ENCODE peak calls at places on chromosomes 2 and 18, in ten cellular contexts. K is stomach, U is HepG2, X is H1, M is K562, F is prostate gland, Z is sigmoid colon, H is GM23338, T is HL-60, R is transverse colon. Q is an unnamed sample.

GRCh38 chr18:21513741-21514140 is 86.8 kb downstream of the ESCO1 start:
- DNase-seq in K (no peak), U (no peak), X (no peak), M (no peak), F (no peak), Z (no peak), H (no peak), T (no peak), R (no peak), Q (no peak)

GRCh38 chr2:43210467-43211303 is 15.7 kb downstream of the ZFP36L2 start:
- DNase-seq in K (peak), U (peak), X (no peak), M (peak), F (no peak), Z (peak), H (no peak), T (peak), R (peak), Q (no peak)

GRCh38 chr2:235283246-235283645 is 210.6 kb upstream of the AGAP1 start:
- DNase-seq in K (no peak), U (no peak), X (no peak), M (no peak), F (no peak), Z (no peak), H (no peak), T (no peak), R (no peak), Q (no peak)

GRCh38 chr2:126637393-126637792 is 18.6 kb upstream of the GYPC start:
- DNase-seq in K (no peak), U (no peak), X (no peak), M (no peak), F (no peak), Z (no peak), H (no peak), T (no peak), R (no peak), Q (no peak)

GRCh38 chr18:10748641-10749040 is 222.8 kb downstream of the NAPG start:
- DNase-seq in K (no peak), U (no peak), X (no peak), M (no peak), F (no peak), Z (no peak), H (no peak), T (no peak), R (no peak), Q (no peak)

GRCh38 chr2:30756051-30756719 is 51.1 kb downstream of the CAPN13 start:
- DNase-seq in K (no peak), U (peak), X (no peak), M (peak), F (peak), Z (peak), H (no peak), T (no peak), R (no peak), Q (peak)

GRCh38 chr2:201797175-201797840 is 9.0 kb upstream of the CDK15 start:
- DNase-seq in K (no peak), U (no peak), X (no peak), M (no peak), F (no peak), Z (no peak), H (no peak), T (no peak), R (no peak), Q (no peak)

GRCh38 chr2:33469238-33469637 is 7.2 kb upstream of the RASGRP3 start:
- DNase-seq in K (no peak), U (no peak), X (no peak), M (no peak), F (no peak), Z (no peak), H (no peak), T (no peak), R (no peak), Q (no peak)

GRCh38 chr2:189899101-189899500 is 114.9 kb downstream of the PMS1 start:
- DNase-seq in K (no peak), U (no peak), X (no peak), M (no peak), F (no peak), Z (no peak), H (no peak), T (no peak), R (no peak), Q (no peak)

GRCh38 chr2:160321025-160321424 is 121.0 kb upstream of the ITGB6 start:
- DNase-seq in K (peak), U (no peak), X (no peak), M (no peak), F (no peak), Z (no peak), H (no peak), T (no peak), R (peak), Q (no peak)

GRCh38 chr2:195898505-195898904 is 170.1 kb downstream of the DNAH7 start:
- DNase-seq in K (peak), U (peak), X (no peak), M (no peak), F (peak), Z (peak), H (no peak), T (no peak), R (peak), Q (peak)

GRCh38 chr2:238527565-238527964 is 100.8 kb downstream of the ASB1 start:
- DNase-seq in K (no peak), U (no peak), X (no peak), M (no peak), F (peak), Z (no peak), H (no peak), T (no peak), R (no peak), Q (no peak)

GRCh38 chr2:1586946-1587840 is 157.1 kb downstream of the PXDN start:
- DNase-seq in K (no peak), U (no peak), X (no peak), M (no peak), F (no peak), Z (no peak), H (no peak), T (no peak), R (no peak), Q (no peak)

GRCh38 chr2:232162191-232162590 is 200.7 kb downstream of the DIS3L2 start:
- DNase-seq in K (no peak), U (no peak), X (no peak), M (no peak), F (no peak), Z (no peak), H (peak), T (no peak), R (no peak), Q (no peak)

GRCh38 chr2:241534701-241535375 is 23.7 kb upstream of the BOK start:
- DNase-seq in K (no peak), U (no peak), X (no peak), M (no peak), F (no peak), Z (no peak), H (no peak), T (no peak), R (no peak), Q (no peak)

GRCh38 chr18:6960656-6961055 is 156.9 kb downstream of the LAMA1 start:
- DNase-seq in K (no peak), U (no peak), X (no peak), M (no peak), F (no peak), Z (no peak), H (no peak), T (no peak), R (no peak), Q (no peak)

GRCh38 chr2:71474744-71475421 is 21.5 kb downstream of the DYSF start:
- DNase-seq in K (no peak), U (no peak), X (no peak), M (no peak), F (no peak), Z (peak), H (no peak), T (no peak), R (no peak), Q (no peak)

GRCh38 chr2:241309684-241310117 is 5.8 kb downstream of the HDLBP start:
- DNase-seq in K (peak), U (no peak), X (no peak), M (no peak), F (no peak), Z (no peak), H (no peak), T (no peak), R (peak), Q (no peak)

GRCh38 chr2:20986540-20986939 is 57.3 kb downstream of the APOB start:
- DNase-seq in K (no peak), U (no peak), X (no peak), M (no peak), F (no peak), Z (peak), H (no peak), T (no peak), R (peak), Q (no peak)

GRCh38 chr2:109109342-109109741 is 19.7 kb upstream of the SH3RF3 start:
- DNase-seq in K (no peak), U (no peak), X (no peak), M (no peak), F (no peak), Z (no peak), H (no peak), T (no peak), R (no peak), Q (no peak)

GRCh38 chr2:16763493-16763899 is 97.9 kb upstream of the CYRIA start:
- DNase-seq in K (no peak), U (no peak), X (no peak), M (no peak), F (no peak), Z (no peak), H (no peak), T (peak), R (no peak), Q (no peak)

GRCh38 chr18:58861853-58862252 is 2.8 kb upstream of the ZNF532 start:
- DNase-seq in K (no peak), U (no peak), X (no peak), M (no peak), F (no peak), Z (no peak), H (peak), T (no peak), R (no peak), Q (no peak)

GRCh38 chr18:58862851-58863538 is 1.7 kb upstream of the ZNF532 start:
- DNase-seq in K (peak), U (no peak), X (no peak), M (no peak), F (no peak), Z (peak), H (peak), T (no peak), R (peak), Q (no peak)

GRCh38 chr18:58865009-58865345 is 300 bp downstream of the ZNF532 start:
- DNase-seq in K (no peak), U (no peak), X (no peak), M (no peak), F (no peak), Z (no peak), H (no peak), T (no peak), R (no peak), Q (no peak)

GRCh38 chr18:58862404-58862803 is 2.3 kb upstream of the ZNF532 start:
- DNase-seq in K (no peak), U (no peak), X (no peak), M (no peak), F (no peak), Z (peak), H (no peak), T (no peak), R (no peak), Q (no peak)

GRCh38 chr18:58863539-58864145 is 1.0 kb upstream of the ZNF532 start:
- DNase-seq in K (peak), U (no peak), X (no peak), M (no peak), F (peak), Z (peak), H (peak), T (no peak), R (peak), Q (no peak)
- H3K4me3 ChIP-seq in K (peak), U (no peak), X (peak), M (no peak), F (peak), Z (peak), H (peak), T (no peak), R (peak), Q (peak)

DNA sequence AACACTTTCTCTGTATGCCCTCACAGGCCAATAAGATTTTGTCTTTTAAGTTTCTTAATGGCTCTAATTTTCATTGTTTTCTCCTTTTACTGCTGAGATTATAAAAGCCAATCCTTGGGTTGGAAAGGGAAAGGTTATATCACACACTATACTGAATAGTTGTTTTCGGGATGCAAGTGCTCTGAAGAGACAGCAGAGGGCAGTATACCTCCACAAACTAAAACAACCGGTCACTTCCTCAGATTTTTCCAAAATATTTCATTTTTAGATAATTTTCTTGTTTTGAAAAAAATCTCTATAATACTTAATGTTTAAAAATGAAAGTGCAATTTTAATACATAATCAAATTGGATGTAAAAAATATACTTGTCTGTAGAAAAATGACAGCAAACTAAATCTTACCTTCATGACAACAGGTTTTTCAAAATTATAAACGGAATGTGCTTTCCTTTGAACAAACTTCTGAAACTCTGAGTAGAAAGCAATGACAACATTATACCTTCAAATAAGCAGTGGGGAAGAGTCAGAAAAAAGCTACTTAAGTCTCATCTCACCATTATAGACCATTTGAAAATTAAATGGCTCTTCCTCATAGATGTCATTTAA is 82.7 kb downstream of the ORC4 start:
- DNase-seq in K (no peak), U (peak), X (no peak), M (peak), F (no peak), Z (no peak), H (peak), T (peak), R (no peak), Q (no peak)
- TF ChIP-seq POLR2AphosphoS5 in K (no peak), U (no peak), X (no peak), M (no peak), F (no peak), Z (no peak), H (no peak), T (no peak), R (no peak), Q (no peak)

GRCh38 chr2:165870346-165870745 is 76.3 kb upstream of the GALNT3 start:
- DNase-seq in K (no peak), U (peak), X (no peak), M (no peak), F (no peak), Z (no peak), H (no peak), T (no peak), R (no peak), Q (no peak)
- H3K4me3 ChIP-seq in K (no peak), U (no peak), X (no peak), M (no peak), F (no peak), Z (no peak), H (no peak), T (no peak), R (no peak), Q (no peak)

DNA sequence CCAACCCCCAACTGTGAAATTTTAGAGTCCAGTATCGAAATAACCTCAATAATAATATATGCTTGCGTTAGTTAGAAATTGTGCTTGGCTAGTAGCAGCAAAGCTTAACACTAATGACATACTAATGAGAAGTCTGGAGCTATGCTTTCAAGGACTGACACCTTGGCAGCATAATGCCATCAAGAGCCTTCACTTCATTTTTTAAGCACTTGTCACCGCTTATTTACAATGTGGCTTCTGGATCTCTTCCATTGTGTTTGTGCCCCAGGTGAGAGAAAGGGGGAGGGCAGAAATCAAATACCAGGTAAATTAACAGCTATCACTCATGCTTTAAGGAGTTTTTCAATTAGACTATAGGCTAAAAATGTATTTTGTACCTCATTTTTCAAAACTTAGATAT is 101.5 kb downstream of the CDH7 start:
- DNase-seq in K (no peak), U (no peak), X (no peak), M (no peak), F (no peak), Z (no peak), H (no peak), T (no peak), R (no peak), Q (no peak)
- TF ChIP-seq POLR2AphosphoS5 in K (no peak), U (no peak), X (no peak), M (no peak), F (no peak), Z (no peak), H (no peak), T (no peak), R (no peak), Q (no peak)

DNA sequence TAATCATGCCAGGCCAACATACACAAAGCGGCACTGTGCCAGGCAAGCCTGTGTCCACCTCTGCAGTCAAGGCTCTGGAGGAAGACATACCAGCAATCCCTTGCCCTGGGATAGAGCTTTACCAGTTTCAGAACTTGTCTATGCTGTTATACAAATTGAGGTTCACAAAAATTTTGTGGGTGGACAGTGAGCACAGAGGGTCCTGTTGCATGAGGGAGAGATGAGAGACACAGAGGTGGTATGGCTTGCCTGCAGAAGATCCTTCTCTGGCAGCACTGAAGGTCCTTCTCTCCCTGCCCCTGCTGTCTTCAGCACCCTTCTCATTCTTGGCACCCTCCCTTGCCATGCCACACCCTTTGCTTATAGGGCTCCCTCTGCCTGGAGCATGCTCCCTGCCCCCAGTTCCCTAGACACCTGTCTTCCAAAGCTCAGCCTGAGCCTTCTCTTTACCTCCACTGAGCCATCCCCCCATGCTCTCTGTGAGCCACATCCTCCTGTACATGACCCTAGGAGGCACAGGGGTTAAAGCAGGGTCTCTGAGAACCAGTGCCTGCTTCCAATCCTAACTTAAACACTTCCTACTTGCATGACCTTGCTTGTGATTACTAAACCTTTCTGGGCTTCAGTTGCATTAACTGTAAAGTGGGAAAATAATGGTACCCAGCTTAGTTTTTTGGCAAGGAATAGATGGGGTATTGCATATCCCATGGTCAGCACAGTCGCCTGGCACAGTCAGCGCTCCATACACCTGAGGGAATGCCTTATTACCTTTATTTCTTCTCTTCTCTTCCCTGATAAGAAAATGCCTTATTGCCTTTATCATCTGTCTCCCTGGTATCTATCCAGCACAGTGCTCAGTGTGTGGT is 857 bp downstream of the FABP1 start:
- DNase-seq in K (no peak), U (no peak), X (no peak), M (no peak), F (no peak), Z (no peak), H (no peak), T (no peak), R (peak), Q (no peak)
- H3K4me3 ChIP-seq in K (no peak), U (peak), X (no peak), M (no peak), F (no peak), Z (no peak), H (no peak), T (no peak), R (peak), Q (no peak)

Q was measured in SK-N-MC.